ENCODE peak calls at places on chromosomes 5 and 9, in four cellular contexts. One of them, this sample, is unnamed.
A peak's percentile ranks its signal among the peaks of the same experiment; 100 is the strongest.

GRCh38 chr5:36689225-36689624 is 82.8 kb downstream of the SLC1A3 start:
- DNase-seq in CD8-positive, alpha-beta memory T cell: no peak
- DNase-seq in posterior cingulate gyrus: no peak
- DNase-seq in adipocyte: no peak
- DNase-seq in this sample: no peak

GRCh38 chr5:16412556-16412955 is 53.0 kb downstream of the ZNF622 start:
- DNase-seq in posterior cingulate gyrus: no peak
- DNase-seq in CD8-positive, alpha-beta memory T cell: no peak
- DNase-seq in adipocyte: no peak
- DNase-seq in this sample: no peak

GRCh38 chr5:64147849-64148441 is 17.7 kb upstream of the RNF180 start:
- DNase-seq in CD8-positive, alpha-beta memory T cell: no peak
- DNase-seq in posterior cingulate gyrus: peak; percentile 74
- DNase-seq in adipocyte: peak; percentile 81
- DNase-seq in this sample: no peak

GRCh38 chr9:34701023-34701768 is 8.7 kb downstream of the CCL21 start:
- DNase-seq in adipocyte: peak; percentile 90
- DNase-seq in CD8-positive, alpha-beta memory T cell: peak; percentile 73
- DNase-seq in posterior cingulate gyrus: peak; percentile 94
- DNase-seq in this sample: peak; percentile 84

GRCh38 chr5:97208714-97209113 is 25.7 kb upstream of the RIOK2 start:
- DNase-seq in CD8-positive, alpha-beta memory T cell: no peak
- DNase-seq in posterior cingulate gyrus: no peak
- DNase-seq in adipocyte: no peak
- DNase-seq in this sample: no peak

GRCh38 chr9:129113645-129114304 is 2.6 kb downstream of the PTPA start:
- DNase-seq in posterior cingulate gyrus: no peak
- DNase-seq in adipocyte: no peak
- DNase-seq in CD8-positive, alpha-beta memory T cell: no peak
- DNase-seq in this sample: no peak

GRCh38 chr9:136849960-136850865 is 1.0 kb downstream of the PHPT1 start:
- DNase-seq in adipocyte: no peak
- DNase-seq in CD8-positive, alpha-beta memory T cell: no peak
- DNase-seq in posterior cingulate gyrus: no peak
- DNase-seq in this sample: no peak

GRCh38 chr5:18048449-18048848 is 414.2 kb downstream of the TAF11L14 start:
- DNase-seq in CD8-positive, alpha-beta memory T cell: no peak
- DNase-seq in adipocyte: no peak
- DNase-seq in posterior cingulate gyrus: no peak
- DNase-seq in this sample: no peak